ENCODE peak calls at places on chromosomes 16 and 17, in seven cellular contexts. M, I, J, R, X, B and N are unnamed samples.

GRCh38 chr16:46651305-46651704 is 30.1 kb upstream of the SHCBP1 start:
- DNase-seq in M (no peak), I (no peak), J (no peak), R (no peak), X (no peak), B (no peak), N (no peak)

GRCh38 chr17:40437095-40437732 is 6.0 kb upstream of the IGFBP4 start:
- DNase-seq in M (no peak), I (no peak), J (no peak), R (peak; percentile 27), X (no peak), B (peak; percentile 33), N (no peak)

GRCh38 chr17:30323262-30323894 is 10.5 kb downstream of the TMIGD1 start:
- DNase-seq in M (no peak), I (no peak), J (no peak), R (no peak), X (peak; percentile 96), B (peak; percentile 58), N (no peak)

GRCh38 chr16:29806641-29807425 is 504 bp downstream of the MAZ start:
- DNase-seq in M (no peak), I (peak; percentile 76), J (no peak), R (no peak), X (peak; percentile 91), B (peak; percentile 85), N (peak; percentile 50)

GRCh38 chr16:57572978-57573733 is 30.7 kb downstream of the ADGRG5 start:
- DNase-seq in M (no peak), I (no peak), J (no peak), R (no peak), X (no peak), B (no peak), N (no peak)

GRCh38 chr17:17590141-17590735 is 1.3 kb downstream of the PEMT start:
- DNase-seq in M (no peak), I (no peak), J (no peak), R (no peak), X (peak; percentile 46), B (no peak), N (no peak)

GRCh38 chr17:58329035-58329807 is 626 bp upstream of the TSPOAP1 start:
- DNase-seq in M (no peak), I (peak; percentile 38), J (no peak), R (no peak), X (peak; percentile 99), B (peak; percentile 93), N (no peak)

GRCh38 chr17:67376509-67376891 is 581 bp upstream of the PITPNC1 start:
- DNase-seq in M (no peak), I (no peak), J (no peak), R (peak; percentile 31), X (peak; percentile 53), B (no peak), N (peak; percentile 47)

DNA sequence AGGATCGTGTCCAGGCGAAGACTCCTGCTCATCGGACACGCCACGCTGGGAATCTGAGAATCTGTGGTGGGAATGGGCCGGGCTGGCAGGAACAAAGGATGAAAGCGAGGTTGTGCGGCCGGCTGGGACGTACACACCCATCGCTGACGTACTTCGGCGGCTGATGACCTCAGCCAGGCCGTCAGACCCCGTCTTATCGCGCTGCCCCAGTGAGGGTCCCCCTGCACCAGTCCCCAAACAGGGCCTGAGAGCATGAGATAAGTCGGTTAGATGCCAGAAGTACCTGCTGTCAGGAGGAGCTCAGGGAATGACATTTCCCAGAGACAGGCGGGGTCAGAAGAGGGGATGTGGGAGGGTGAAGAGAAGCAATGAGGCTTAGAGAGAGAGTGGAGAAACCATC is 16.0 kb upstream of the SP6 start:
- DNase-seq in M (no peak), I (no peak), J (no peak), R (peak; percentile 18), X (no peak), B (no peak), N (no peak)
- H3K9ac ChIP-seq in M (no peak overlapping the region), I (no peak overlapping the region), J (no peak overlapping the region), R (no peak overlapping the region), X (no peak overlapping the region), B (no peak overlapping the region), N (no peak overlapping the region)

GRCh38 chr17:2054262-2054739 is 602 bp upstream of the HIC1 start:
- DNase-seq in M (no peak), I (no peak), J (no peak), R (peak; percentile 66), X (peak; percentile 74), B (peak; percentile 38), N (peak; percentile 33)
- H2AFZ ChIP-seq in M (peak overlapping the region; percentile 22), I (no peak overlapping the region), J (no peak overlapping the region), R (no peak overlapping the region), X (peak overlapping the region; percentile 54), B (peak overlapping the region; percentile 49), N (peak overlapping the region; percentile 64)

DNA sequence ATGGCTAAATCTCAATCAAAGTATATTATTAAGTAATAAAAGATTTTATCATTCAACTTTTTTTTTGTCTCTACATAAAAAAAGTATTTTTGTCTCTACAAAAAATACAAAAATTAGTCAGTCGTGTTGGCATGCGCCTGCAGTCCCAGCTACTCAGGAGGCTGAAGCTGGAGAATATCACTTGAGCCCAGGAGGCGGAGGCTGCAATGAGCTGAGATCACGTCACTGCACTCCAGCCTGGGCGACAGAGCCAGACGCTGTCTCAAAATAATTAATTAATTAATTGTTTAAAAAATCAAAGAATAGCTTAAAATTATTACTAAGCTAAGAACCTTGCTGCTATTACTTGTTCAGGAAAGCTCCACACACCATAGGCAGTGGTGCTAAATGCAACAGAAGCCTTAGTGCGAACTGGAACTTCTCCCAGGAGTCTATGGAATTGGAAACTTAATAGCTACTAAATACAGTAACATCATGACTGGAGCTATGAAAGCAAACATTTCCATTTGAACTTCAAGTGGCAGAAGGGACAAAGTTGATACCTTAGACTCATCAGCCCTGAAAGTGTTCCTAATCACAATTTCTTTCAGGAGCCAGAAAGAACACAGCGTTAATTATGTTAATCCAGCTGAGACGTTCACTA is 22.6 kb downstream of the ADCY9 start:
- DNase-seq in M (no peak), I (no peak), J (no peak), R (no peak), X (no peak), B (no peak), N (no peak)
- H3K4me3 ChIP-seq in M (no peak overlapping the region), I (no peak overlapping the region), J (no peak overlapping the region), R (no peak overlapping the region), X (no peak overlapping the region), B (no peak overlapping the region), N (no peak overlapping the region)

GRCh38 chr17:83189673-83190385 is 110.4 kb downstream of the METRNL start:
- DNase-seq in M (no peak), I (peak; percentile 60), J (no peak), R (peak; percentile 95), X (no peak), B (no peak), N (no peak)
- H3K9ac ChIP-seq in M (no peak overlapping the region), I (no peak overlapping the region), J (no peak overlapping the region), R (no peak overlapping the region), X (no peak overlapping the region), B (no peak overlapping the region), N (no peak overlapping the region)

GRCh38 chr17:44907696-44908470 is 7.4 kb downstream of the GFAP start:
- DNase-seq in M (no peak), I (no peak), J (no peak), R (no peak), X (no peak), B (no peak), N (no peak)
- H2AFZ ChIP-seq in M (no peak overlapping the region), I (no peak overlapping the region), J (no peak overlapping the region), R (no peak overlapping the region), X (no peak overlapping the region), B (no peak overlapping the region), N (no peak overlapping the region)

GRCh38 chr17:76644995-76645394 is 1.4 kb upstream of the ST6GALNAC1 start:
- DNase-seq in M (no peak), I (no peak), J (no peak), R (no peak), X (no peak), B (no peak), N (no peak)
- H3K4me3 ChIP-seq in M (no peak overlapping the region), I (no peak overlapping the region), J (no peak overlapping the region), R (no peak overlapping the region), X (no peak overlapping the region), B (no peak overlapping the region), N (no peak overlapping the region)

DNA sequence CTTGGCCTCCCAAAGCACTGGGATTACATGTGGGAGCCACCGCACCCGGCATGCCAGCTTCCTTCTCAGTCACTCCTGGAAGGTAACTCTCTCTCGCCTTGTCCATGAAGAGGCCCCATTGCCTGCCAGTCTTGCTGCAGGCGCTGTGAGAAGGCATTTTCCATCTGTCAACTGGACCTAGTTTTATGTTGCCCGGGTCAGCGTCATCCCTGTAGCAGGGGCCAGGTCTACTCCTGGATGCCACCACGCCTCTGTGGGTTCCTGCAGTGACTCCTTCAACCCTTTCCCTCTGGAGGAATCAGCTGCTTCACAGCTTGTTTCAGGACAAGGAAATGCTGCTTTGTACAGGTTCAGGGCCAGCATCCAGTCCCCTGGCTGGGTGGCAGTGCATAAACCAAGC is 2.6 kb upstream of the NLRC3 start:
- DNase-seq in M (no peak), I (no peak), J (no peak), R (no peak), X (no peak), B (no peak), N (no peak)
- H3K9ac ChIP-seq in M (no peak overlapping the region), I (no peak overlapping the region), J (no peak overlapping the region), R (no peak overlapping the region), X (peak overlapping the region; percentile 64), B (no peak overlapping the region), N (no peak overlapping the region)